ENCODE peak calls at places on chromosomes 5 and 9, in four cellular contexts. F, P, Z and Y are unnamed samples.

GRCh38 chr5:84821924-84822323 is 437.2 kb upstream of the EDIL3 start:
- DNase-seq in F (no peak), P (no peak), Z (no peak), Y (no peak)

GRCh38 chr5:169805527-169805934 is 168.5 kb downstream of the DOCK2 start:
- DNase-seq in Z (peak), P (no peak), F (no peak), Y (no peak)

GRCh38 chr5:142821733-142822487 is 51.7 kb downstream of the ARHGAP26 start:
- DNase-seq in P (peak), F (peak), Z (peak), Y (no peak)

GRCh38 chr9:35611230-35611797 is 6.3 kb downstream of the TESK1 start:
- DNase-seq in Z (peak), P (peak), F (peak), Y (peak)

GRCh38 chr5:180802325-180803180 is at the start of gene MGAT1:
- DNase-seq in F (peak), Z (peak), P (peak), Y (peak)

GRCh38 chr5:95440825-95441224 is 49.7 kb downstream of the FAM81B start:
- DNase-seq in Z (no peak), P (no peak), F (no peak), Y (no peak)

GRCh38 chr9:34891386-34891785 is 66.7 kb upstream of the PHF24 start:
- DNase-seq in Z (no peak), F (no peak), P (no peak), Y (no peak)

GRCh38 chr9:35972093-35972492 is 14.1 kb upstream of the OR2S2 start:
- DNase-seq in F (no peak), P (no peak), Z (no peak), Y (peak)

GRCh38 chr5:135031146-135031812 is 2.7 kb downstream of the PITX1 start:
- DNase-seq in Z (no peak), F (no peak), P (no peak), Y (peak)

GRCh38 chr5:132422720-132423442 is 53.4 kb downstream of the SLC22A5 start:
- DNase-seq in Z (peak), P (no peak), F (peak), Y (no peak)

GRCh38 chr9:89080193-89080592 is 88.9 kb downstream of the S1PR3 start:
- DNase-seq in F (no peak), P (no peak), Z (no peak), Y (no peak)

GRCh38 chr9:16873131-16873787 is 2.8 kb upstream of the BNC2 start:
- DNase-seq in F (no peak), P (no peak), Z (no peak), Y (no peak)

GRCh38 chr9:107772988-107773387 is 283.4 kb upstream of the KLF4 start:
- DNase-seq in F (no peak), P (no peak), Z (no peak), Y (no peak)

GRCh38 chr5:168163966-168164365 is 127.5 kb upstream of the WWC1 start:
- DNase-seq in P (no peak), Z (no peak), F (no peak), Y (no peak)

GRCh38 chr5:95283761-95284511 is 958 bp downstream of the MCTP1 start:
- DNase-seq in Z (peak), F (no peak), P (peak), Y (peak)

GRCh38 chr9:82982271-82982880 is 80.6 kb downstream of the RASEF start:
- DNase-seq in Z (no peak), F (no peak), P (no peak), Y (no peak)

GRCh38 chr5:41306005-41306404 is 92.7 kb upstream of the C6 start:
- DNase-seq in Z (no peak), F (no peak), P (no peak), Y (no peak)

GRCh38 chr5:135230326-135230925 is 168.6 kb downstream of the MACROH2A1 start:
- DNase-seq in Z (peak), F (peak), P (no peak), Y (no peak)

GRCh38 chr9:6052520-6052919 is 37.1 kb upstream of the RANBP6 start:
- DNase-seq in P (no peak), F (no peak), Z (no peak), Y (no peak)

GRCh38 chr9:118455781-118456180 is 751.6 kb downstream of the TLR4 start:
- DNase-seq in Z (no peak), P (no peak), F (no peak), Y (no peak)

GRCh38 chr9:79195904-79196303 is 375.9 kb upstream of the TLE4 start:
- DNase-seq in P (no peak), Z (no peak), F (no peak), Y (no peak)
- TF ChIP-seq HMGXB4 in P (no peak), Z (no peak), F (no peak), Y (no peak)

DNA sequence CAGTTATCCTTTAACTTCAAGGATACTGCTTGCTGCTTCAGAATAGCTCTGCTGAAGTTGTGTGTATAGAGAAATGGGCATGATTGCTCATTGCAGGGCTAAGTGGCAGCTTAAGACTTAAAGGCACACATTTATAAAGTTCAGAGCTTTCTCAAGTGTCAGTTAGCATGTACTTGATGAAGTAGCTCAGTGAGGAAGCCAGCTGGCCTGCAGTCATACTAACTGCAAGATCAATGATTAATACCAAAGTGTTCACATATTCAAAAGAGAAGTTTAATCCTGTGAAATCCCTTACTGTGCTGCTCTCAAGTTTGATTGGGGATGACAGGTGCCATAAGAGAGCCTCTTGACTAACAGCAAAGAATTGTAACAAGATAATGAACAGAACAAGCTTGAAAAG is 483.4 kb upstream of the NUDT12 start:
- DNase-seq in Z (no peak), F (no peak), P (no peak), Y (no peak)
- TF ChIP-seq USF2 in Z (no peak), F (no peak), P (no peak), Y (no peak)

DNA sequence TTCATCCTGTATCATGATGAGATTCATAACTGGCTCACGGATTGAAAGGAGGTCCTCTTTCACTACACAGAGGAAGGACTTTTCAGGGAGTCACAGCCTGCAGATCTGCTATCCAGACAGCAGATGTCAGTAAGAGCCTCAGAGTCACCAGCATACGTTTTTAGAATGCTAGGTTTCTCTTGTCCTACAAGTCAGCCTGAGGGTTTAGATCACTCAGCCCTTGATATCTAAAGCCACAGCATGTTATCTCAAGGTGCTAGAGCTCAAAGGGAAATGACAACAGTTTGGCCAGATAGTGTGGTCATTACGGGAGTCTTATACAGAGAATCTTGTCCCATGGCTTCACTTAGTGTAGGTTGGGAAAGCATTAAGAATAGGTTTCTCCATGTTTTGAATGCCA is 30.9 kb upstream of the SLC46A2 start:
- DNase-seq in Z (no peak), F (peak), P (no peak), Y (no peak)
- TF ChIP-seq HMGXB4 in Z (no peak), F (no peak), P (no peak), Y (no peak)

DNA sequence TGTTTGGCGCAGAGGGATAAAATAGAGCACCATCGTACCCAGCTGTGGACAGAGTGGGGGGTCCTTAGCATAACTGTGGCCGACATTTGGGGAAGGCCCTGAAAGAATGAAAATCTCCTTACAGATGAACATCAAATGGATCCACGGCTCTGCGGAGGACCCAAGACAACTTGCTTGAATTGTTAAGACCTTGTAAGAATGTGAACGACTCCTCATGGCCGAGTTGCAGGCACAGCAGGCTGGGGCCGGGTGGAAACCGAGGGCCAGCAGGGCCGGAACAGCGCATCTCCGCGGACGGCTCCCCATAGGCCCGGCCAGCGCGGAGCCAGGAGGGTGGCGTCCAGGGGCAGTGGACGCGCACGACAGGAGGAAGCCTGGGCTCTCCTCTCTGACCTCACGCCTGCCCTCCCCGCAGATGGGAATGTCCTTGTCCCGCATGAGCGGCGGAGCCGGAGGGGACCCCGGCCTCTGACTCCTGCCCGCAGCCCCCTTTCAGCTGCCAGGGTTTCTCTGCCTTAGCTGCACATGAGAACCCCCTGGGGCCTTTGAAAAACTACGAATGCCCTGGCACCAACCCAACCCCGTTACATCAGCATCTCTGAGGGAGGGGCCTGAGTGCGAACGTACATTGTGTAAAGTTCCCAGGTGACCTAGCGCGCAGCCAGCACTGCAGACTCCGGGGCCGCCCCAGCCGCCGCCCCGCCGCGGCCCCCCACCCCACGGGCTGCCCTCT is 36.2 kb upstream of the PTCH1 start:
- DNase-seq in F (no peak), P (no peak), Z (peak), Y (peak)
- TF ChIP-seq USF2 in F (no peak), P (no peak), Z (no peak), Y (no peak)

DNA sequence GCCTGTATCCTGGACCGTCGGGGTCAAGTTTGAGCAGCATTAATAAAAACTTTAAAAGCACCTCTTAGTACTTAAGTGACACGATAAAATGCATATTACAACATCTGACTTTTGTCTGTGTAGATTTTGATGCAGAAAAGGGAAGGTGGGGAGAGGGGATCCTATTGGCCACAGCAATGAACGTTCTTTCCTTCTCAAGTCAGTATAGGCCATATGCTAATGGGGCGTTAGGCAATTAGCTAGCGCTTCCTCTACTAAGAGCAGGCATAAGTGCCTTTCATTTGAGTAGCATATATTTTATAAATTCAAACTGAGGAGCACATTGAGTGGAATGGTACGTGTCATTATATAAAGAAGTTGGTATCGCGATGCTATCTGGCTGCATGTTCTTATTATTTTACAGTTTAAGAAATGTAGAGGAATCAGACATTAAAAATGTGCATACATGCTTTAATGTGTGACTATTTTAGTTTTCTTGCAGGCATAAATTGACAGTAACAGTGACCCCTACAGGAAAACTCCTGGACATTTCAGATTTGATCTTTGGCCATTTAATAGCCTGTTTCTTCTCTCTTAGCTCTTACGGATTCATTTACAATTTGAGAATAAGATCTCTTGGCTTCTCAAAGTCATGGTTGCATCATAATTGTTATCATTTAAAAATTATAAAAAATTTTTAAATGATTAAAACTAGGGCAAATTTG is 1.1 kb upstream of the GNA14 start:
- DNase-seq in F (peak), P (peak), Z (no peak), Y (no peak)
- TF ChIP-seq HMGXB4 in F (no peak), P (no peak), Z (no peak), Y (no peak)

DNA sequence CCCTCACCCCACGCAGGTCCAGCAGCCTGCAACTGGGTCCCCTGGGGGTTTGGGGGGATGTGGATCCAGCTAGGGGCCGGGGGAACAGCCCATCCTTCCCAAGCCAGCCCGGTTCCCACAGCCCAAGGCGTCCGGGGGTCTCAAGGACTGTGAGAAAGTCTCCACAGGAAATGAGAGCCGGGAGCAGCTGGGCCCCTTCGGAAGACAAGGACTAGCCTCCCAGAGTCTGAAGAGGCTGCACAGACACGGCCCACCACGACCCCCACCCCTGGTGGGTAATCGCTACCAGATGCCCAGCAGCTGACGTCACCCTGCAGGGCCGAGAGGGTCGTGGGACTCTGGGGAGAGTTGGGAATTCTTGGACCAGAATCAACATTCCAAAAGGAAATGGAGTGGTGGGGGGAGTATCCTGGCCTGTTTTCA is 10.5 kb downstream of the SH2D3C start:
- DNase-seq in Z (no peak), F (no peak), P (no peak), Y (no peak)
- TF ChIP-seq USF2 in Z (no peak), F (no peak), P (no peak), Y (no peak)

DNA sequence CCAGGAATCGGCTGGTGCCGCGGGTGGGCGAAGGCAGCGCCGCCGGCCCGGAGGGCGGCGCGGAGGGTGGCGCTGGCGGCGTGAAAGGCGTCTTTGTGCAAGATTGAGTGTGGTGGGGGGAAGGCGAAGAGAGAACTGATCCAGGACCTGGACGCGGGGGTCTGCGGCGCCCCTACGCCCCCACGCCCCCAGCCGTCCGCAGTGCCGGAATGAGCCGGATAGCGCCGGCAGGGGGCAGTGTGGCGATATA is 4.5 kb upstream of the RGMB start:
- DNase-seq in Z (no peak), F (no peak), P (no peak), Y (peak)
- TF ChIP-seq HMGXB4 in Z (no peak), F (peak), P (no peak), Y (peak)

GRCh38 chr9:110013064-110013463 is 194.9 kb downstream of the C9orf152 start:
- DNase-seq in P (no peak), F (no peak), Z (no peak), Y (no peak)

GRCh38 chr9:110006657-110007056 is 201.3 kb downstream of the C9orf152 start:
- DNase-seq in F (no peak), Z (no peak), P (no peak), Y (no peak)

GRCh38 chr9:110008663-110009062 is 199.3 kb downstream of the C9orf152 start:
- DNase-seq in F (no peak), P (no peak), Z (peak), Y (no peak)

DNA sequence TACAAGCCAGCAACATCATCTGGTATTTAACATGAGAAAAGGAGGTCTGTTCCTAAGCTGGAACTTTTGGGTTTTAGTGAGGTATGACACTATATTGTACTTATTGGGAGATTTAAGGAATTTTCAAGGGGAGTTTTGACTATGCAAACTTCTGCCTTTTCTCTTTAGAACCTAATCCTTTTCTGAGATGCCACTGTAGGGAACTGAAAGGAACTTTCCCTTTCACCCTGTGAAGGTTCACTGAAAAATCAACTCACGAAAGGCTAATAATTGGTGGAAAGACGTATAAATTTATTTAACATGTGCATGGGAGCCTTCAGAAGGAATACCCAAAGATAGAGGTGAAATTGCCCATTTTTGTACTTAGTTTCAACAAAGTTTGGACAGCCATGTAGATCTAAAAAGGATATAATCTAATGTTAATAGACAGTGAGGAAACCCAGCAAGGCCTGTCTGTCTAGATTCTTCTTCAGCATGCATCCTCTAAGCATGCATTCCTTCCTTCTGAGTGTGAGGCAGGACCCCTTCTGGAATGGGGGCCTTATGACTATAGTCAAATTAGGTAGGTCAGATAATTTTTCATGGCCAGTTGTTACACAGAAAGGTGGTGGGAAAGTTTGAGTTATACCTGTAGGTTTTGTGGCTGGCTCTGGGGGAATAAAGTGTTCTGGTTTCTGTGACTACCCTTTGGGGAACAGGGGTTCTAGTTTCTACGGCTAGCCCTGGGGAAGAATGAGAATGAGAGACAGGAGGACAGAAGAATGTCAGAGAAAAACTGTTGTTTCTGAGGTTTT is 200.3 kb downstream of the C9orf152 start:
- DNase-seq in P (no peak), F (no peak), Z (no peak), Y (no peak)
- TF ChIP-seq USF2 in P (no peak), F (no peak), Z (no peak), Y (no peak)

DNA sequence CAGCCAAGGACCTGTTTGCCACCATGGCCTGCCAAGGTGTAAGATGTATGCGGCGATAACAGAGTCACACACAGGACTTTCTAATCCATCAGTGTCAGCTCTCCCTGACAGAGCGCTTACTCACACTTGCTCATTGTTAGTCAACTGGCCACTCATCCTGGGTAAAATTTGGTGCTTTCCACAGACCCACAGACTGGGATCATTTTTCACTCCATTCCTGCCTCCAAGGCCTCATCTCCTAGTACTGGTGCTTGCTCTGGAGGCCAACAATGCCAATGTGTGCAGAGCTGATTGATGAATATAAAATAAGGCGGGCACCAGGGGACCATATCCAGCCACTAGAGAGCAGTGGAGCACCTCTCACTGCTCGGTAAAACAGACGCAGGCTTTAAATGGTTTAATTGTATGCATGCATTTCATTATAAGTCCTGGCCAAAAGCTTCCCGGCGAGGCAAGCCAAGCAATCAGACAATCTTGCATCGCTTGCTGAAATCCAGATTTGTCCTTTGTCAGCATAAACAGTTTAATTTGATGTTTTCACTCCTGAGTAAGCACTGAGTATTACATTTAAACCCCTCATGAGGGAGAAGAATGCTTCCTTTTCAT is 22.3 kb downstream of the PSMB7 start:
- DNase-seq in Z (peak), F (no peak), P (peak), Y (peak)
- TF ChIP-seq HMGXB4 in Z (no peak), F (no peak), P (no peak), Y (no peak)